ENCODE peak calls at places on chromosome 1, in five cellular contexts. W is KG1, N is tibial nerve, P is left colon, S is naive B cell. T is an unnamed sample.

GRCh38 chr1:11207898-11208611 is 18.9 kb downstream of the ANGPTL7 start:
- DNase-seq in W (no peak), N (peak), P (no peak), S (no peak), T (no peak)

GRCh38 chr1:87103099-87103498 is 188.7 kb downstream of the HS2ST1 start:
- DNase-seq in W (no peak), N (no peak), P (no peak), S (no peak), T (no peak)

GRCh38 chr1:114458208-114458777 is 52.7 kb downstream of the TRIM33 start:
- DNase-seq in W (no peak), N (no peak), P (no peak), S (no peak), T (peak)

GRCh38 chr1:37258068-37258467 is 216.3 kb upstream of the ZC3H12A start:
- DNase-seq in W (no peak), N (no peak), P (no peak), S (no peak), T (no peak)

GRCh38 chr1:11653616-11654570 is at the start of gene FBXO2:
- DNase-seq in W (no peak), N (no peak), P (peak), S (no peak), T (no peak)

GRCh38 chr1:197911172-197911856 is 5.9 kb upstream of the LHX9 start:
- DNase-seq in W (no peak), N (no peak), P (no peak), S (no peak), T (no peak)

GRCh38 chr1:154463512-154463990 is 38.5 kb upstream of the TDRD10 start:
- DNase-seq in W (peak), N (no peak), P (no peak), S (no peak), T (peak)

GRCh38 chr1:184827600-184828368 is 73.1 kb upstream of the EDEM3 start:
- DNase-seq in W (no peak), N (no peak), P (no peak), S (no peak), T (no peak)

GRCh38 chr1:246284021-246284420 is 223.1 kb downstream of the SMYD3 start:
- DNase-seq in W (no peak), N (no peak), P (no peak), S (no peak), T (no peak)

GRCh38 chr1:121516279-121516967 is 331.6 kb downstream of the SRGAP2C start:
- DNase-seq in W (peak), N (peak), P (peak), S (peak), T (peak)